ENCODE peak calls at places on chromosomes 7 and 10, in six cellular contexts. W is HCT116, S is heart left ventricle, A is HL-60, P is fibroblast of mammary gland, Y is colonic mucosa. Z is an unnamed sample.

GRCh38 chr7:79828866-79829265 is 305.8 kb upstream of the GNAI1 start:
- DNase-seq in P (no peak), Y (no peak), W (no peak), S (no peak), A (no peak), Z (no peak)

GRCh38 chr7:4201566-4201965 is 480.5 kb upstream of the FOXK1 start:
- DNase-seq in A (no peak), Y (no peak), S (no peak), W (no peak), P (no peak), Z (no peak)

GRCh38 chr10:15585303-15585715 is 134.4 kb downstream of the ITGA8 start:
- DNase-seq in P (peak; percentile 58), A (peak; percentile 1), W (peak; percentile 51), Y (peak; percentile 71), S (peak; percentile 51), Z (no peak)

GRCh38 chr7:92633211-92633906 is 43.2 kb upstream of the FAM133B start:
- DNase-seq in A (peak; percentile 69), P (peak; percentile 93), S (peak; percentile 25), W (peak; percentile 66), Y (peak; percentile 56), Z (no peak)

GRCh38 chr10:6399241-6399701 is 180.8 kb downstream of the PRKCQ start:
- DNase-seq in A (peak; percentile 51), S (peak; percentile 62), W (no peak), P (no peak), Y (peak; percentile 45), Z (no peak)

GRCh38 chr10:79442171-79443040 is 3.0 kb downstream of the ZCCHC24 start:
- DNase-seq in W (no peak), A (no peak), P (no peak), Y (no peak), S (no peak), Z (no peak)

GRCh38 chr7:156334636-156335035 is 305.9 kb upstream of the RNF32 start:
- DNase-seq in P (no peak), S (no peak), W (no peak), Y (no peak), A (no peak), Z (peak; percentile 78)

GRCh38 chr7:71625534-71625933 is 493.6 kb downstream of the GALNT17 start:
- DNase-seq in P (no peak), A (no peak), W (no peak), Y (no peak), S (no peak), Z (no peak)

GRCh38 chr7:109997837-109998236 is 1093.1 kb upstream of the LRRN3 start:
- DNase-seq in P (no peak), S (no peak), W (no peak), Y (no peak), A (no peak), Z (no peak)

GRCh38 chr7:148481965-148482626 is 108.5 kb upstream of the C7orf33 start:
- DNase-seq in Y (no peak), S (no peak), A (no peak), W (no peak), P (no peak), Z (no peak)

GRCh38 chr7:131970602-131971001 is 414.2 kb upstream of the PODXL start:
- DNase-seq in P (no peak), S (no peak), Y (no peak), W (no peak), A (no peak), Z (no peak)

GRCh38 chr7:44959956-44960640 is 18.7 kb downstream of the MYO1G start:
- DNase-seq in A (no peak), P (no peak), S (no peak), W (no peak), Y (no peak), Z (no peak)

GRCh38 chr7:140417456-140418155 is 13.7 kb downstream of the RAB19 start:
- DNase-seq in P (no peak), Y (no peak), A (no peak), W (no peak), S (no peak), Z (no peak)

GRCh38 chr7:28296571-28297483 is 115.5 kb upstream of the CREB5 start:
- DNase-seq in P (peak; percentile 68), S (no peak), Y (peak; percentile 27), W (peak; percentile 55), A (no peak), Z (no peak)

GRCh38 chr7:28297821-28298439 is 114.4 kb upstream of the CREB5 start:
- DNase-seq in W (no peak), A (no peak), P (no peak), Y (no peak), S (no peak), Z (no peak)

GRCh38 chr7:28299556-28299955 is 112.8 kb upstream of the CREB5 start:
- DNase-seq in S (no peak), A (no peak), Y (no peak), P (no peak), W (no peak), Z (no peak)

GRCh38 chr7:28300488-28300887 is 111.8 kb upstream of the CREB5 start:
- DNase-seq in S (no peak), A (no peak), Y (no peak), P (no peak), W (no peak), Z (peak; percentile 10)

GRCh38 chr7:28298870-28299484 is 113.3 kb upstream of the CREB5 start:
- DNase-seq in Y (no peak), A (no peak), P (peak; percentile 78), W (peak; percentile 48), S (peak; percentile 24), Z (no peak)
- TF ChIP-seq CTCF in Y (no peak), A (no peak), P (peak; percentile 69), W (peak; percentile 59), S (peak; percentile 29), Z (peak; percentile 62)

GRCh38 chr7:7662527-7662926 is 22.0 kb downstream of the UMAD1 start:
- DNase-seq in Y (no peak), A (no peak), P (peak; percentile 22), S (no peak), W (no peak), Z (no peak)
- TF ChIP-seq CTCF in Y (no peak), A (no peak), P (peak; percentile 39), S (peak; percentile 6), W (peak; percentile 37), Z (no peak)

GRCh38 chr7:106094780-106095179 is 17.3 kb downstream of the SYPL1 start:
- DNase-seq in P (no peak), A (no peak), S (no peak), W (no peak), Y (no peak), Z (no peak)
- TF ChIP-seq CTCF in P (no peak), A (no peak), S (no peak), W (no peak), Y (no peak), Z (no peak)

DNA sequence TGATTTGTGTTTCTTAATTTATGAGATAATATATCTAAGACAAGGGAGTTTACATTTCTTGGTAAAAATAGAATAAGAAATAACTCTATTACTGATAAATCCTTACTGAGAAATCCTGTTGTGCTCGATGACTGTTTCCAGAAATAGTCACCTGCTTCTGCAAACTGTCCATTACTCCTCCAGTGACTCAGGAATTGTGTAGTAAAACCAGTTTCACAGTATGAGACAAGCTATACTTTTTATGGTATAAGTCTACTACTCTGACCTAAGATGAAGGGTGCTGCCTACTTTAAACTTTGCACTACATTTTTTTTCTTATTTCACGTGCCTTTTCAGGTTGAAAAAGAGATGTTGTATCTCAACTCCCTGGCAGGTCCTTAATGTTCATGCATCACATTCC is 6.8 kb upstream of the ANKRD22 start:
- DNase-seq in Y (no peak), P (no peak), S (no peak), W (no peak), A (no peak), Z (no peak)
- TF ChIP-seq CTCF in Y (no peak), P (no peak), S (no peak), W (no peak), A (no peak), Z (no peak)

DNA sequence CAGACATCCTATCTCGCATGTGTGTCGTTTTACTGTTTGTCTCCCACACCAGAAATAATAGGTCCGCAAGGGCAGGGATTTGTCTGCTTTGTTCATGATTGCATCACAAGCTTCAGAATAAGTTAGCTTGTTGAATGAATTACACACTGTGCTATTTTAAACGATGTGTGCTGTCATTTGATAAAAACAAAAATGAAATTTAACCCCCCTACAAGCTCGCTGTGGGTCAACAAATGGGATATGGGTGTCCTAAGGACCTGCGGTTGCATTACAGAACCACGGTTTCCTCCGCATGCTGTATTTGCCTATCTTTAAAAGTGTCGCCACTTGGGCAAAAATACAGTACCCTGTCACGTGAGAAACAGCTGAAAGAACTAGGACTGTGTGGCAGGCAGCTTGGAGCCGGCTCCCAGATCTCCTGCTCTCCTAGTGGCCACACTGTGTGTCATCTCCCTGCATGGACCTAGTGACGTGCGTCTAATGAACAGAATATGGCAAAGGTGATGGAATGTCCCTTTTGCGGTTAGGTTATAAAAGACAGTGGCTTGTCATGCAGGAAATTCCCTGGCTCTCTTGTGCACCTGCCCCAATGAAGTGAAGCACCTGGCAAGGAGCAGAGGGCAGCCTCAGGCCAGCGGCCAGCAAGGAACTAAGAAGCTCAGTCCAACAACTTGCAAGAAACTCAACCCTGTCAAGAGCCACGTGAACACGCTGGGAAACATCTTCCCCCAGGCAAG is 32.9 kb upstream of the CRYGN start:
- DNase-seq in Y (no peak), P (no peak), A (no peak), W (no peak), S (no peak), Z (no peak)
- TF ChIP-seq CTCF in Y (no peak), P (no peak), A (no peak), W (no peak), S (no peak), Z (no peak)

GRCh38 chr7:40232242-40232929 is 97.6 kb downstream of the SUGCT start:
- DNase-seq in W (peak; percentile 42), P (peak; percentile 77), A (no peak), Y (peak; percentile 41), S (no peak), Z (no peak)
- TF ChIP-seq CTCF in W (peak; percentile 56), P (peak; percentile 66), A (peak; percentile 18), Y (peak; percentile 52), S (peak; percentile 22), Z (peak; percentile 64)

DNA sequence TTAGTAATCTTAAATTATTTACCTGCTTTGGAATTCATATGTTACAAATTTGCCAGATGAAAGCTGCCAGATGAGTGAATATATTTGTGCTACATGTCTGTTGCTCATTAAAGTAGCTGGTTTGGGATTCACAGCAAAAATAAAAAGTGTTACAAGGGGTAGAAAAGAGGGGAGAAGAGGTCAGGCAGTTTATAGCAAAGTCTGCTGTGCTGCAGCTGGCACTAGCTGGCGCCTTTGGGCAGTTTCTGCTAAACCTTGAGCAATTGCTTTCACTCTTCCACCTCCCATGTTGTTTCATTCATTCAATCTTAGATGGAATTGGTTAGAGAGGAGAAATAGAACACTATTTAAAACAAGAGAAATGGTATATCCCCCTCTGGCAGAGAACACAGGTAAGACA is 404.1 kb upstream of the LRGUK start:
- DNase-seq in Y (no peak), A (no peak), P (no peak), W (no peak), S (no peak), Z (no peak)
- TF ChIP-seq CTCF in Y (no peak), A (no peak), P (no peak), W (no peak), S (no peak), Z (no peak)